ENCODE peak calls at places on chromosomes 4 and X, in six cellular contexts. U is GM04504, J is Peyer's patch, O is RPMI8226, N is EL, H is NCI-H2029. C is an unnamed sample.

GRCh38 chr4:146916479-146917076 is 29.1 kb downstream of the TTC29 start:
- DNase-seq in U (peak; percentile 19), J (no peak), O (peak; percentile 5), N (peak; percentile 40), H (peak; percentile 4), C (peak; percentile 55)

GRCh38 chrX:153971632-153972367 is at the start of gene HCFC1:
- DNase-seq in U (peak; percentile 90), J (peak; percentile 95), O (peak; percentile 92), N (peak; percentile 89), H (peak; percentile 79), C (peak; percentile 89)

GRCh38 chr4:26787461-26788340 is 72.9 kb upstream of the STIM2 start:
- DNase-seq in U (no peak), J (no peak), O (no peak), N (peak; percentile 55), H (no peak), C (peak; percentile 76)

GRCh38 chr4:2060578-2061207 is 1.6 kb downstream of the NAT8L start:
- DNase-seq in U (no peak), J (no peak), O (no peak), N (no peak), H (peak; percentile 1), C (no peak)

GRCh38 chrX:68867458-68868166 is 38.8 kb downstream of the EFNB1 start:
- DNase-seq in U (no peak), J (no peak), O (no peak), N (no peak), H (no peak), C (no peak)

GRCh38 chrX:153457827-153458466 is 12.1 kb upstream of the TREX2 start:
- DNase-seq in U (no peak), J (no peak), O (no peak), N (no peak), H (no peak), C (no peak)

GRCh38 chr4:154620111-154620510 is 7.7 kb upstream of the FGG start:
- DNase-seq in U (no peak), J (no peak), O (no peak), N (no peak), H (no peak), C (no peak)

GRCh38 chr4:26525136-26525535 is 34.9 kb upstream of the CCKAR start:
- DNase-seq in U (no peak), J (no peak), O (no peak), N (peak; percentile 67), H (no peak), C (peak; percentile 70)

GRCh38 chr4:61545902-61546498 is 345.9 kb downstream of the ADGRL3 start:
- DNase-seq in U (no peak), J (no peak), O (no peak), N (no peak), H (no peak), C (no peak)

GRCh38 chrX:39653656-39654055 is 444.1 kb downstream of the BCOR start:
- DNase-seq in U (no peak), J (no peak), O (no peak), N (no peak), H (no peak), C (no peak)

GRCh38 chr4:127709456-127709855 is 20.7 kb upstream of the SLC25A31 start:
- DNase-seq in U (no peak), J (no peak), O (no peak), N (no peak), H (peak; percentile 0), C (no peak)

GRCh38 chrX:47586043-47586787 is 4.0 kb downstream of the TIMP1 start:
- DNase-seq in U (no peak), J (no peak), O (no peak), N (no peak), H (no peak), C (no peak)

GRCh38 chr4:23484689-23485088 is 405.2 kb downstream of the PPARGC1A start:
- DNase-seq in U (no peak), J (no peak), O (no peak), N (no peak), H (no peak), C (no peak)

GRCh38 chrX:53354669-53355068 is 67.8 kb downstream of the SMC1A start:
- DNase-seq in U (no peak), J (no peak), O (no peak), N (no peak), H (no peak), C (no peak)

GRCh38 chrX:81201692-81202412 is at the start of the genes HMGN5 and SH3BGRL:
- DNase-seq in U (peak; percentile 68), J (peak; percentile 75), O (peak; percentile 86), N (peak; percentile 85), H (no peak), C (peak; percentile 87)

GRCh38 chrX:101659601-101660063 is at the start of gene ARMCX2:
- DNase-seq in U (peak; percentile 38), J (peak; percentile 34), O (no peak), N (peak; percentile 34), H (no peak), C (no peak)

GRCh38 chr4:15575951-15576350 is 79.2 kb downstream of the FBXL5 start:
- DNase-seq in U (no peak), J (no peak), O (no peak), N (no peak), H (no peak), C (no peak)